ENCODE peak calls at places on chromosomes 12 and 14, in six cellular contexts. S is Peyer's patch, W is mucosa of descending colon, L is bronchial epithelial cell, B is HFF-Myc, V is dorsolateral prefrontal cortex. P is an unnamed sample.

GRCh38 chr14:88551936-88552565 is 2.8 kb downstream of the PTPN21 start:
- DNase-seq in B (no peak), S (no peak), W (no peak), L (no peak), V (no peak), P (no peak)

GRCh38 chr12:49264873-49265792 is at the start of gene TUBA1C:
- DNase-seq in V (peak), L (peak), W (peak), S (peak), B (peak), P (peak)

GRCh38 chr14:76324133-76324532 is 51.8 kb upstream of the ESRRB start:
- DNase-seq in V (no peak), S (no peak), L (no peak), B (no peak), W (no peak), P (no peak)

GRCh38 chr12:122646568-122647220 is 56.5 kb downstream of the HCAR2 start:
- DNase-seq in B (peak), W (peak), L (peak), V (no peak), S (peak), P (no peak)

GRCh38 chr12:60176891-60177290 is 581.1 kb downstream of the SLC16A7 start:
- DNase-seq in L (no peak), V (no peak), B (no peak), S (no peak), W (no peak), P (no peak)

GRCh38 chr12:113103756-113104450 is 31.7 kb downstream of the RASAL1 start:
- DNase-seq in L (peak), S (peak), W (no peak), B (no peak), V (no peak), P (peak)

GRCh38 chr14:102554835-102555819 is 37.3 kb upstream of the RCOR1 start:
- DNase-seq in S (peak), V (no peak), L (no peak), B (no peak), W (peak), P (peak)

GRCh38 chr14:24052656-24053547 is 1.1 kb downstream of the CARMIL3 start:
- DNase-seq in W (no peak), V (peak), B (no peak), S (no peak), L (peak), P (no peak)

GRCh38 chr12:14514154-14514842 is 53.4 kb downstream of the PLBD1 start:
- DNase-seq in V (no peak), S (no peak), W (peak), B (peak), L (peak), P (peak)

GRCh38 chr12:79055926-79056674 is 191.5 kb downstream of the SYT1 start:
- DNase-seq in W (no peak), V (no peak), L (peak), S (no peak), B (peak), P (no peak)

GRCh38 chr14:91029451-91030217 is 30.8 kb downstream of the RPS6KA5 start:
- DNase-seq in V (no peak), S (no peak), L (peak), W (no peak), B (no peak), P (no peak)

GRCh38 chr12:495466-495865 is 35.7 kb downstream of the B4GALNT3 start:
- DNase-seq in V (no peak), S (no peak), W (no peak), B (no peak), L (no peak), P (no peak)

GRCh38 chr14:75450381-75451276 is 22.8 kb downstream of the JDP2 start:
- DNase-seq in V (peak), L (peak), S (no peak), B (no peak), W (peak), P (peak)

GRCh38 chr12:116620085-116620734 is 61.0 kb downstream of the MAP1LC3B2 start:
- DNase-seq in L (no peak), V (no peak), W (no peak), B (no peak), S (no peak), P (peak)

GRCh38 chr12:109870648-109871047 is 9.7 kb downstream of the GLTP start:
- DNase-seq in V (no peak), L (peak), B (no peak), S (no peak), W (no peak), P (no peak)

GRCh38 chr14:68820536-68820935 is 27.7 kb upstream of the ZFP36L1 start:
- DNase-seq in L (no peak), S (no peak), W (no peak), B (no peak), V (no peak), P (no peak)

DNA sequence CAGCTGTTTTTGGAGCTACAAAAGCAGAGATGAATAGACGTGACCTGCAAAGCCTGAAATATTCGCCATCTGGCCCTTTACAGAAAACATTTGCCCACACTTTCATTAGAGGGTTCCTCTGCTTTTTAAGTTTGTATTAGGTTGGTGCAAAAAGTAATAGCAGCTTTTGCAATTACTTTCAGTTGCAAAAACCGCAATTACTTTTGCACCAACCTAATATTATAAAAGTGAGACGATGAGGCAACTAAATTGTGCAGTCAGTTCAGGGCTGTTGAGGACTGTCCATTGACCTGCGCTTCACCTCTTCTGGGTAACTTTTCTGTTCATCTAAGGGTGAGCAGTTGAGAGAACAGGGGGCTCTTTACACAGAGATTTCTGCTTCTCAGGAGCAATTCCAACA is 191.3 kb downstream of the AACS start:
- DNase-seq in B (no peak), L (no peak), W (no peak), V (no peak), S (no peak), P (no peak)
- H3K4me3 ChIP-seq in B (no peak), L (no peak), W (no peak), V (no peak), S (no peak), P (no peak)

DNA sequence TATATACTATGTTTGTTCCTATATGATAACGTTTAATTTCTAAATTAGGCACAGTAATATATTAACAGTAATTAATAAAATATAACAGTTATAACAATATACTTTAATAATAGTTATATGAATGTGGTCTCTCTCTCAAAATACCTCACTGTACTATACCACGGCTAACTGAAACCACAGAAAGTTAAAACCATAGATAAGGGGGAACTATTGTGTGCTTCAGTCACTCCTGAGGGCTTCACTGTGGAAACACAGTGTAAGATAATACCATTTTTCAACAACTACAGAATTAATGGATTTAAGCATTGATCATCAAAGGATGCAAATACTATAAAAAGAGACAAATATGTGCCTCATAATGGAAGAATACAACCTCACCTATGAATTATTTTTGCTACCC is 266.4 kb upstream of the RGS6 start:
- DNase-seq in S (no peak), L (no peak), B (no peak), V (no peak), W (no peak), P (no peak)
- H3K4me3 ChIP-seq in S (no peak), L (no peak), B (no peak), V (no peak), W (no peak), P (no peak)

DNA sequence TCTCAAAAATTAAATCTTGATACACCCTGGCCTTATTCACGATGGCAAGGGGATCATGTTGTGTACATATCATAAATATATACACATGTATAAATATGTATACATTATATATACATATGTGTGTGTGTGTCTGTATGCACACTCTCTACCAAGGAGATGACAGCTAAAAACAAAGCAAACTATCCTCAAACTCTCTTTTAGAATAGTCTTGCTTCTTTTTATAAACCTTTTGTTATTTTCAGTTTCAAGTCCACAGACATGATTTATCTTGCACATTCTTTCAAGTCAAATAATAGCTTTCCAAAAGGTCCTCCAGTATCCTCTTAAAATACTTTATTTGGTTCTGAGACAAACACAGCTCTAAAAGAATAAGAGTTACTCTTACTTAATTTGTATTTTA is 8.4 kb downstream of the ANO6 start:
- DNase-seq in L (no peak), S (no peak), W (no peak), V (no peak), B (no peak), P (no peak)
- H3K4me3 ChIP-seq in L (no peak), S (no peak), W (no peak), V (no peak), B (no peak), P (no peak)

GRCh38 chr12:96350982-96351381 is 49.3 kb downstream of the CDK17 start:
- DNase-seq in S (no peak), B (no peak), V (no peak), W (no peak), L (no peak), P (no peak)

GRCh38 chr12:96343347-96343954 is 56.8 kb downstream of the CDK17 start:
- DNase-seq in S (no peak), L (no peak), V (no peak), B (no peak), W (no peak), P (peak)

GRCh38 chr12:96344124-96344695 is 56.0 kb downstream of the CDK17 start:
- DNase-seq in W (no peak), V (no peak), S (no peak), L (no peak), B (no peak), P (no peak)

GRCh38 chr12:96352161-96352835 is 47.9 kb downstream of the CDK17 start:
- DNase-seq in V (no peak), L (no peak), S (no peak), W (no peak), B (no peak), P (no peak)

DNA sequence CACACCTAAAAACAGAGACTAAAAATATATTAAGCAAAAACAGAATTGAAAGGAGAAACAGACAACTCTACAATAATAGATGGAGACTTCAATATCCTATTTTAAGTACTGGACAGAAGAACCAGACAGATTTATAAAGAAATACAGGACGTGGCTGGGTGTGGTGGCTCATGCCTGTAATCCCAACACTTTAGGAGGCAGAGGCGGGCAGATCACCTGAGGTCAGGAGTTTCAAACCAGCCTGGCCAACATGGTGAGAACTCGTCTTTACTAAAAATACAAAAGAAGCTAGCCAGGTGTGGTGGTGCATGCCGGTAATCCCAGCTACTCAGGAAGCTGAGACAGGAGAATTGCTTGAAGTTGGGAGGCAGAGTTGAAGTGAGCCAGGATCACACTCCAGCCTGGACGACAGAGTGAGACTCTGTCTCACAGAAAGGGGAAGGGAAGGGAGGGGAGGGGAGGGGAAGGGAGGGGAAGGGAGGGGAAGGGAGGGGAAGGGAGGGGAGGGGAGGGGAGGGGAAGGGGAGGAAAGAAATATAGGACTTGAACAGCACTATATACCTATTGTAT is 53.0 kb downstream of the CDK17 start:
- DNase-seq in V (no peak), L (no peak), W (peak), B (no peak), S (no peak), P (peak)
- H3K4me3 ChIP-seq in V (peak), L (no peak), W (no peak), B (no peak), S (peak), P (no peak)

GRCh38 chr12:10213168-10214130 is 772 bp downstream of the GABARAPL1 start:
- DNase-seq in V (peak), L (peak), S (peak), B (no peak), W (peak), P (peak)

GRCh38 chr12:10214877-10215267 is 2.2 kb downstream of the GABARAPL1 start:
- DNase-seq in L (no peak), B (no peak), V (no peak), S (no peak), W (no peak), P (no peak)

GRCh38 chr12:10218021-10218420 is 5.3 kb downstream of the GABARAPL1 start:
- DNase-seq in L (no peak), W (no peak), S (no peak), B (no peak), V (no peak), P (no peak)

GRCh38 chr12:10214131-10214876 is 1.6 kb downstream of the GABARAPL1 start:
- DNase-seq in W (no peak), L (peak), V (no peak), B (no peak), S (no peak), P (peak)

GRCh38 chr12:10215451-10215850 is 2.8 kb downstream of the GABARAPL1 start:
- DNase-seq in L (no peak), V (no peak), B (no peak), W (no peak), S (no peak), P (no peak)
- H3K4me3 ChIP-seq in L (no peak), V (peak), B (no peak), W (no peak), S (no peak), P (peak)

P was measured in small intestine.